ENCODE peak calls at places on chromosomes 1 and 21, in five cellular contexts. B is endothelial cell of umbilical vein, R is PC-3, M is mammary epithelial cell, I is fibroblast of lung. V is an unnamed sample. For H3K4me1 and H3K36me3, the result is how much of the 10 kb centered on the place peaks cover.

GRCh38 chr1:53957231-53957818 is 11.2 kb downstream of the LRRC42 start:
- DNase-seq in R (peak), M (peak), B (no peak), I (peak), V (no peak)

GRCh38 chr1:10829067-10829818 is 32.8 kb upstream of the CASZ1 start:
- DNase-seq in I (no peak), B (no peak), M (no peak), R (no peak), V (no peak)

GRCh38 chr1:206658264-206658980 is 23.1 kb downstream of the DYRK3 start:
- DNase-seq in M (no peak), B (peak), R (no peak), I (no peak), V (peak)

GRCh38 chr1:201624741-201625646 is 86.1 kb downstream of the NAV1 start:
- DNase-seq in I (peak), B (peak), M (no peak), R (peak), V (no peak)

GRCh38 chr1:235597867-235598553 is 51.6 kb downstream of the GNG4 start:
- DNase-seq in R (peak), B (peak), I (peak), M (peak), V (peak)

GRCh38 chr1:193957556-193958095 is 771.2 kb upstream of the B3GALT2 start:
- DNase-seq in B (no peak), R (no peak), I (no peak), M (no peak), V (no peak)

GRCh38 chr1:18597159-18598042 is 33.2 kb upstream of the PAX7 start:
- DNase-seq in M (peak), I (peak), R (peak), B (peak), V (peak)

GRCh38 chr1:205700865-205701401 is 20.6 kb upstream of the SLC45A3 start:
- DNase-seq in M (no peak), R (no peak), I (no peak), B (peak), V (peak)

GRCh38 chr1:205493241-205494085 is 11.0 kb upstream of the CDK18 start:
- DNase-seq in I (peak), B (no peak), R (peak), M (peak), V (peak)

GRCh38 chr1:32972814-32973428 is 8.3 kb upstream of the RNF19B start:
- DNase-seq in B (peak), I (peak), R (peak), M (no peak), V (peak)
- TF ChIP-seq EZH2 in B (no peak), I (no peak), R (no peak), M (no peak), V (no peak)

DNA sequence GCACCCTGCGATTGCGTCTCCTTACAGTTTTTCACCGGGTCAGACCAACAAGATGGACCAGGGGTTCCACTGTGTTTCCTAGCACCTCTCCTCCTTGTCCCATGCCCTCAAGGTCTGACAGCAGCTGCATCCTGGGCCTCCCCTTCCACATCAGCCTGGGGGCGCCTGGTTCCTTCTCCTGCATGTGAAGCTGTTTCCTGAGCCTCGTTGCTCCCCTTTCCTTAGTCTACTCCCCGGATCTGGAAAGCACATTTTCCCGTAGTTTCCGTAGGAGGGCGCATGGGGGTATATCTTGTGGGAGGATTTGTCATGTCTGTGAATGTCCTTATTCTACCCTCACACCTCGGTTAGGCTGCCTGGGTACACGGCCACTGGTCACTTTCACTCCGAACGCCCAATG is 6.1 kb downstream of the PRDM15 start:
- DNase-seq in M (no peak), I (no peak), R (no peak), B (no peak), V (no peak)
- H3K4me1 ChIP-seq in M (under half), I (under half), R (under half), B (under half), V (under half)

GRCh38 chr1:15727424-15727823 is 8.6 kb upstream of the SLC25A34 start:
- DNase-seq in B (no peak), M (no peak), R (no peak), I (no peak), V (no peak)
- H3K36me3 ChIP-seq in B (under half), M (under half), R (under half), I (under half), V (under half)

DNA sequence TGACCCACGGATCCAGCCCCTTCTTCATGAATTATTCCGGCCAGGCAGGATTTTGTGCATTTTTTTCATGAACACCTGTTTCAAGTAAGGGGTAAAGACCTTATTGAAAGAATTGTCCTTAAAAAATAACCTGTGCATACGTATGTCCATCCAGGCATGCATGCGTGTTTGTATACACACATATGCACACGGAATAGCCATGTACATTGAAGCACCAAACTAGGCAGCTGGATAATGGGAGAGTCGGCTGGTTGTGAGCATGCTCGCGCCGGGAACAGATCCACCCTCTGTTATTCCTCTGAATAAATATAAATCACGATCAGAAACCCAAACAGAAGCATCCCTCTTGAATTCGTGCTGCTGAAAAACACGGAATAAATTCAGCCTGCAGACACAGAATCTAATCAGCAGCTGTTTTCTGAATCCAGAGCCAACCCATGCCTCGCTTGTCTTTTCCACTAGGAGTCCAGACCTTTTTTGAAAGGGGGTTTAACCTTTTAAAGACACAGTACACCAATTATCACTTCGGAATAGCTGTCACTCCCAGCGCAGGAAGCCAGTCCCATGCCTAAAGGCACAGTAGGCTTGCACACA is at the start of gene HIVEP3:
- DNase-seq in M (peak), I (peak), B (peak), R (peak), V (peak)
- TF ChIP-seq EZH2 in M (no peak), I (no peak), B (no peak), R (no peak), V (no peak)

GRCh38 chr1:26734501-26735058 is 38.8 kb downstream of the ARID1A start:
- DNase-seq in R (peak), B (no peak), I (peak), M (no peak), V (no peak)

GRCh38 chr1:26731233-26731902 is 35.6 kb downstream of the ARID1A start:
- DNase-seq in M (no peak), R (no peak), I (no peak), B (no peak), V (no peak)

GRCh38 chr1:26733982-26734381 is 38.2 kb downstream of the ARID1A start:
- DNase-seq in I (peak), B (no peak), R (peak), M (peak), V (no peak)

GRCh38 chr1:26730695-26731094 is 34.9 kb downstream of the ARID1A start:
- DNase-seq in R (no peak), M (no peak), B (no peak), I (peak), V (no peak)

DNA sequence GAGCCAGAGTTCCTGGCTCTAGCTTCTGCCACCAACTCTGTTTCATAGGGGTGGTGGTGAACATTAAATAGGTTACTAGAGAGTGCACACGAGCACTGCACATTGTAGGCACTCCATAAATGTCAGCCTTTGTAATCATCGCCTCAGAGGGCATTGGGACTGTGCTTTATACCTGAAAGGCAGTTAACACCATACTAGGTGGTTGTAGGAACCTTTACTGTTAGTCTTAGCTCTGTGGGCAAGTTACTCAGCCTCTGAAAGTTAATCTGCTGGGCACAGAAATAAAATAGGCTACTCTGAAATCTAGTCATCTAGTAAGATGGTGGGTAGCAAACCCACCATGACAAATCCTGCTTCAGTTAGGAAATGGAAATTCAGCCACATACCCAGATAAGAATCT is 37.6 kb downstream of the ARID1A start:
- DNase-seq in R (no peak), B (no peak), I (peak), M (no peak), V (no peak)
- H3K4me1 ChIP-seq in R (under half), B (under half), I (under half), M (under half), V (under half)